ENCODE peak calls at places on chromosome X, in ten cellular contexts. One of them, this sample, is unnamed.
A peak's percentile ranks its signal among the peaks of the same experiment; 100 is the strongest.

GRCh38 chrX:9341305-9342201 is 123.3 kb upstream of the TBL1X start:
- DNase-seq in retina: peak; percentile 38
- DNase-seq in tibial nerve: peak; percentile 44
- DNase-seq in fibroblast of mammary gland: peak; percentile 65
- DNase-seq in GM03348: peak; percentile 35
- DNase-seq in fibroblast of lung: peak; percentile 84
- DNase-seq in H9: peak; percentile 34
- DNase-seq in stimulated activated CD8-positive, alpha-beta memory T cell treated with anti-CD3 and anti-CD28 coated beads, Interleukin-15, amount 100 ng/mL, for 24 hours: no peak
- DNase-seq in amniotic stem cell: no peak
- DNase-seq in IMR-90: peak; percentile 69
- DNase-seq in this sample: no peak

GRCh38 chrX:150569155-150569477 is 695 bp downstream of the MTM1 start:
- DNase-seq in GM03348: no peak
- DNase-seq in IMR-90: peak; percentile 43
- DNase-seq in retina: no peak
- DNase-seq in stimulated activated CD8-positive, alpha-beta memory T cell treated with anti-CD3 and anti-CD28 coated beads, Interleukin-15, amount 100 ng/mL, for 24 hours: no peak
- DNase-seq in amniotic stem cell: no peak
- DNase-seq in H9: no peak
- DNase-seq in tibial nerve: no peak
- DNase-seq in fibroblast of mammary gland: peak; percentile 44
- DNase-seq in fibroblast of lung: peak; percentile 40
- DNase-seq in this sample: no peak

GRCh38 chrX:24999501-24999900 is 16.3 kb downstream of the ARX start:
- DNase-seq in retina: no peak
- DNase-seq in stimulated activated CD8-positive, alpha-beta memory T cell treated with anti-CD3 and anti-CD28 coated beads, Interleukin-15, amount 100 ng/mL, for 24 hours: no peak
- DNase-seq in H9: no peak
- DNase-seq in GM03348: no peak
- DNase-seq in fibroblast of mammary gland: no peak
- DNase-seq in amniotic stem cell: no peak
- DNase-seq in IMR-90: no peak
- DNase-seq in fibroblast of lung: no peak
- DNase-seq in tibial nerve: no peak
- DNase-seq in this sample: no peak

GRCh38 chrX:85244411-85245210 is 820 bp downstream of the ZNF711 start:
- DNase-seq in H9: no peak
- DNase-seq in amniotic stem cell: no peak
- DNase-seq in fibroblast of mammary gland: peak; percentile 11
- DNase-seq in fibroblast of lung: peak; percentile 23
- DNase-seq in GM03348: peak; percentile 4
- DNase-seq in IMR-90: peak; percentile 7
- DNase-seq in retina: peak; percentile 80
- DNase-seq in tibial nerve: no peak
- DNase-seq in stimulated activated CD8-positive, alpha-beta memory T cell treated with anti-CD3 and anti-CD28 coated beads, Interleukin-15, amount 100 ng/mL, for 24 hours: no peak
- DNase-seq in this sample: peak; percentile 11

GRCh38 chrX:68634649-68635227 is 12.7 kb upstream of the STARD8 start:
- DNase-seq in amniotic stem cell: no peak
- DNase-seq in fibroblast of lung: no peak
- DNase-seq in tibial nerve: no peak
- DNase-seq in stimulated activated CD8-positive, alpha-beta memory T cell treated with anti-CD3 and anti-CD28 coated beads, Interleukin-15, amount 100 ng/mL, for 24 hours: no peak
- DNase-seq in H9: no peak
- DNase-seq in fibroblast of mammary gland: no peak
- DNase-seq in GM03348: no peak
- DNase-seq in IMR-90: peak; percentile 26
- DNase-seq in retina: no peak
- DNase-seq in this sample: no peak

GRCh38 chrX:113048480-113048879 is 207.8 kb upstream of the AMOT start:
- DNase-seq in stimulated activated CD8-positive, alpha-beta memory T cell treated with anti-CD3 and anti-CD28 coated beads, Interleukin-15, amount 100 ng/mL, for 24 hours: no peak
- DNase-seq in fibroblast of lung: no peak
- DNase-seq in GM03348: no peak
- DNase-seq in retina: no peak
- DNase-seq in amniotic stem cell: no peak
- DNase-seq in H9: no peak
- DNase-seq in IMR-90: no peak
- DNase-seq in tibial nerve: no peak
- DNase-seq in fibroblast of mammary gland: no peak
- DNase-seq in this sample: no peak

GRCh38 chrX:24965400-24965799 is 50.4 kb downstream of the ARX start:
- DNase-seq in fibroblast of lung: no peak
- DNase-seq in GM03348: no peak
- DNase-seq in retina: no peak
- DNase-seq in stimulated activated CD8-positive, alpha-beta memory T cell treated with anti-CD3 and anti-CD28 coated beads, Interleukin-15, amount 100 ng/mL, for 24 hours: no peak
- DNase-seq in H9: no peak
- DNase-seq in fibroblast of mammary gland: no peak
- DNase-seq in amniotic stem cell: no peak
- DNase-seq in tibial nerve: no peak
- DNase-seq in IMR-90: no peak
- DNase-seq in this sample: no peak

GRCh38 chrX:53288173-53288572 is 6.8 kb upstream of the IQSEC2 start:
- DNase-seq in fibroblast of lung: peak; percentile 11
- DNase-seq in fibroblast of mammary gland: no peak
- DNase-seq in retina: peak; percentile 89
- DNase-seq in GM03348: peak; percentile 16
- DNase-seq in H9: peak; percentile 60
- DNase-seq in IMR-90: no peak
- DNase-seq in tibial nerve: no peak
- DNase-seq in amniotic stem cell: no peak
- DNase-seq in stimulated activated CD8-positive, alpha-beta memory T cell treated with anti-CD3 and anti-CD28 coated beads, Interleukin-15, amount 100 ng/mL, for 24 hours: no peak
- DNase-seq in this sample: peak; percentile 18

GRCh38 chrX:110944793-110945466 is 149.3 kb upstream of the CHRDL1 start:
- DNase-seq in amniotic stem cell: no peak
- DNase-seq in IMR-90: no peak
- DNase-seq in GM03348: peak; percentile 3
- DNase-seq in H9: peak; percentile 56
- DNase-seq in tibial nerve: no peak
- DNase-seq in fibroblast of mammary gland: no peak
- DNase-seq in retina: peak; percentile 64
- DNase-seq in stimulated activated CD8-positive, alpha-beta memory T cell treated with anti-CD3 and anti-CD28 coated beads, Interleukin-15, amount 100 ng/mL, for 24 hours: no peak
- DNase-seq in fibroblast of lung: no peak
- DNase-seq in this sample: no peak

GRCh38 chrX:150216716-150217115 is 146.4 kb upstream of the MAMLD1 start:
- DNase-seq in GM03348: no peak
- DNase-seq in fibroblast of lung: no peak
- DNase-seq in stimulated activated CD8-positive, alpha-beta memory T cell treated with anti-CD3 and anti-CD28 coated beads, Interleukin-15, amount 100 ng/mL, for 24 hours: no peak
- DNase-seq in amniotic stem cell: no peak
- DNase-seq in fibroblast of mammary gland: no peak
- DNase-seq in retina: no peak
- DNase-seq in IMR-90: no peak
- DNase-seq in tibial nerve: no peak
- DNase-seq in H9: no peak
- DNase-seq in this sample: no peak

GRCh38 chrX:45422216-45422925 is 221.7 kb upstream of the DIPK2B start:
- DNase-seq in IMR-90: no peak
- DNase-seq in amniotic stem cell: no peak
- DNase-seq in H9: no peak
- DNase-seq in stimulated activated CD8-positive, alpha-beta memory T cell treated with anti-CD3 and anti-CD28 coated beads, Interleukin-15, amount 100 ng/mL, for 24 hours: no peak
- DNase-seq in fibroblast of mammary gland: peak; percentile 45
- DNase-seq in tibial nerve: no peak
- DNase-seq in fibroblast of lung: peak; percentile 12
- DNase-seq in retina: no peak
- DNase-seq in GM03348: no peak
- DNase-seq in this sample: no peak

GRCh38 chrX:40100141-40100536 is 2.4 kb upstream of the BCOR start:
- DNase-seq in IMR-90: no peak
- DNase-seq in GM03348: no peak
- DNase-seq in retina: peak; percentile 45
- DNase-seq in tibial nerve: no peak
- DNase-seq in fibroblast of mammary gland: no peak
- DNase-seq in amniotic stem cell: no peak
- DNase-seq in stimulated activated CD8-positive, alpha-beta memory T cell treated with anti-CD3 and anti-CD28 coated beads, Interleukin-15, amount 100 ng/mL, for 24 hours: no peak
- DNase-seq in H9: no peak
- DNase-seq in fibroblast of lung: no peak
- DNase-seq in this sample: peak; percentile 32

GRCh38 chrX:22968494-22968893 is 31.3 kb upstream of the DDX53 start:
- DNase-seq in fibroblast of lung: no peak
- DNase-seq in stimulated activated CD8-positive, alpha-beta memory T cell treated with anti-CD3 and anti-CD28 coated beads, Interleukin-15, amount 100 ng/mL, for 24 hours: no peak
- DNase-seq in amniotic stem cell: no peak
- DNase-seq in retina: no peak
- DNase-seq in H9: no peak
- DNase-seq in IMR-90: no peak
- DNase-seq in fibroblast of mammary gland: no peak
- DNase-seq in GM03348: no peak
- DNase-seq in tibial nerve: no peak
- DNase-seq in this sample: no peak

GRCh38 chrX:65971151-65971550 is 68.7 kb downstream of the VSIG4 start:
- DNase-seq in H9: peak; percentile 31
- DNase-seq in tibial nerve: no peak
- DNase-seq in retina: no peak
- DNase-seq in fibroblast of mammary gland: no peak
- DNase-seq in stimulated activated CD8-positive, alpha-beta memory T cell treated with anti-CD3 and anti-CD28 coated beads, Interleukin-15, amount 100 ng/mL, for 24 hours: no peak
- DNase-seq in IMR-90: no peak
- DNase-seq in GM03348: no peak
- DNase-seq in fibroblast of lung: no peak
- DNase-seq in amniotic stem cell: no peak
- DNase-seq in this sample: no peak

GRCh38 chrX:84363054-84363453 is 139.2 kb downstream of the HDX start:
- DNase-seq in IMR-90: no peak
- DNase-seq in tibial nerve: no peak
- DNase-seq in amniotic stem cell: no peak
- DNase-seq in H9: no peak
- DNase-seq in retina: no peak
- DNase-seq in fibroblast of lung: peak; percentile 46
- DNase-seq in stimulated activated CD8-positive, alpha-beta memory T cell treated with anti-CD3 and anti-CD28 coated beads, Interleukin-15, amount 100 ng/mL, for 24 hours: no peak
- DNase-seq in fibroblast of mammary gland: peak; percentile 52
- DNase-seq in GM03348: no peak
- DNase-seq in this sample: no peak

GRCh38 chrX:66634272-66634671 is 4.6 kb downstream of the EDA2R start:
- DNase-seq in amniotic stem cell: no peak
- DNase-seq in IMR-90: peak; percentile 6
- DNase-seq in retina: no peak
- DNase-seq in stimulated activated CD8-positive, alpha-beta memory T cell treated with anti-CD3 and anti-CD28 coated beads, Interleukin-15, amount 100 ng/mL, for 24 hours: no peak
- DNase-seq in tibial nerve: no peak
- DNase-seq in H9: no peak
- DNase-seq in fibroblast of mammary gland: peak; percentile 78
- DNase-seq in GM03348: no peak
- DNase-seq in fibroblast of lung: no peak
- DNase-seq in this sample: no peak

This sample was measured in AG08396.